ENCODE peak calls at places on chromosomes 12 and 14, in seven cellular contexts. E is hepatic stellate cell, K is Karpas-422, V is EL, P is T-helper 2 cell, J is NB4, C is RPMI8226. B is an unnamed sample.

GRCh38 chr14:20469242-20469889 is at the start of gene PNP:
- DNase-seq in J (peak; percentile 94), C (peak; percentile 91), P (peak; percentile 78), K (peak; percentile 99), E (peak; percentile 94), V (peak; percentile 91), B (peak; percentile 96)

GRCh38 chr12:121718653-121719239 is 6.2 kb downstream of the TMEM120B start:
- DNase-seq in K (peak; percentile 48), J (peak; percentile 26), C (peak; percentile 92), P (no peak), V (no peak), E (no peak), B (peak; percentile 76)

GRCh38 chr12:80443974-80444666 is at the start of gene PTPRQ:
- DNase-seq in P (no peak), E (peak; percentile 7), C (no peak), K (no peak), J (no peak), V (no peak), B (no peak)

GRCh38 chr14:79056879-79057278 is 886.7 kb downstream of the NRXN3 start:
- DNase-seq in K (no peak), C (no peak), P (no peak), E (peak; percentile 42), V (peak; percentile 74), J (no peak), B (no peak)

GRCh38 chr12:72612171-72612570 is 340.0 kb downstream of the TRHDE start:
- DNase-seq in C (no peak), V (no peak), P (no peak), K (no peak), E (no peak), J (no peak), B (no peak)

GRCh38 chr12:112419269-112420133 is 754 bp downstream of the PTPN11 start:
- DNase-seq in C (no peak), E (peak; percentile 86), P (no peak), V (peak; percentile 90), J (no peak), K (peak; percentile 59), B (peak; percentile 53)

GRCh38 chr12:14981049-14981448 is 8.2 kb downstream of the PDE6H start:
- DNase-seq in V (no peak), J (peak; percentile 90), K (no peak), E (no peak), P (no peak), C (no peak), B (no peak)

GRCh38 chr14:35539969-35540368 is 6.0 kb downstream of the INSM2 start:
- DNase-seq in K (no peak), P (no peak), C (peak; percentile 25), V (no peak), E (no peak), J (no peak), B (peak; percentile 31)

GRCh38 chr14:93970967-93971634 is 5.3 kb downstream of the ASB2 start:
- DNase-seq in J (peak; percentile 64), P (peak; percentile 32), C (peak; percentile 56), V (no peak), K (peak; percentile 86), E (peak; percentile 83), B (peak; percentile 62)

GRCh38 chr14:76720382-76720813 is 40.9 kb upstream of the VASH1 start:
- DNase-seq in P (no peak), V (peak; percentile 55), J (peak; percentile 61), E (peak; percentile 25), K (no peak), C (peak; percentile 36), B (no peak)

GRCh38 chr14:70571139-70571538 is 29.3 kb downstream of the MED6 start:
- DNase-seq in P (no peak), C (no peak), E (no peak), K (no peak), J (no peak), V (no peak), B (no peak)

GRCh38 chr14:65035049-65035448 is 48.4 kb downstream of the FNTB start:
- DNase-seq in J (no peak), V (peak; percentile 15), C (no peak), E (no peak), P (no peak), K (no peak), B (no peak)

GRCh38 chr12:84551373-84551772 is 361.2 kb downstream of the SLC6A15 start:
- DNase-seq in E (no peak), C (no peak), J (no peak), V (no peak), K (no peak), P (no peak), B (no peak)